ENCODE peak calls at places on chromosome 3, in seven cellular contexts. A is uterus; S is fibroblast of lung; X is CD8-positive, alpha-beta memory T cell; U is K562; D is ovary; E is bronchial epithelial cell. M is an unnamed sample. For H3K36me3, the result is how much of the 10 kb centered on the place peaks cover.

GRCh38 chr3:79002465-79003372 is 765.1 kb downstream of the ROBO1 start:
- DNase-seq in S (no peak), A (no peak), E (no peak), X (no peak), U (no peak), D (no peak), M (no peak)

GRCh38 chr3:177679568-177680441 is 482.5 kb upstream of the TBL1XR1 start:
- DNase-seq in D (no peak), U (no peak), X (no peak), A (peak), S (peak), E (no peak), M (no peak)

GRCh38 chr3:123365450-123366143 is 83.3 kb downstream of the ADCY5 start:
- DNase-seq in U (peak), X (no peak), A (no peak), D (no peak), S (no peak), E (peak), M (no peak)

GRCh38 chr3:72044231-72044935 is 259.4 kb upstream of the PROK2 start:
- DNase-seq in E (no peak), D (no peak), U (peak), X (no peak), S (peak), A (no peak), M (no peak)

GRCh38 chr3:40387001-40387894 is at the start of gene ENTPD3:
- DNase-seq in D (no peak), S (peak), A (no peak), U (peak), X (peak), E (peak), M (peak)

GRCh38 chr3:85592256-85592655 is 633.5 kb downstream of the CADM2 start:
- DNase-seq in D (no peak), X (no peak), U (no peak), A (no peak), E (no peak), S (peak), M (no peak)

GRCh38 chr3:156240642-156241041 is 120.3 kb downstream of the KCNAB1 start:
- DNase-seq in D (no peak), E (no peak), U (no peak), S (no peak), X (no peak), A (no peak), M (no peak)

GRCh38 chr3:48650723-48651122 is 12.0 kb downstream of the CELSR3 start:
- DNase-seq in D (no peak), A (no peak), U (no peak), X (no peak), E (no peak), S (no peak), M (no peak)

GRCh38 chr3:128784228-128784627 is 58.2 kb downstream of the RAB7A start:
- DNase-seq in A (no peak), X (no peak), U (peak), E (no peak), D (no peak), S (no peak), M (peak)

GRCh38 chr3:172142074-172143059 is 103.0 kb downstream of the FNDC3B start:
- DNase-seq in D (no peak), S (peak), X (no peak), A (no peak), E (peak), U (peak), M (no peak)

GRCh38 chr3:185561374-185561943 is 9.1 kb upstream of the LIPH start:
- DNase-seq in U (no peak), A (no peak), S (no peak), E (no peak), X (no peak), D (no peak), M (no peak)

GRCh38 chr3:56835626-56836025 is 33.9 kb upstream of the ARHGEF3 start:
- DNase-seq in U (no peak), S (peak), D (no peak), E (peak), X (no peak), A (no peak), M (no peak)

GRCh38 chr3:165206454-165207266 is 10.5 kb upstream of the SLITRK3 start:
- DNase-seq in A (peak), E (peak), X (no peak), D (peak), S (peak), U (peak), M (peak)

GRCh38 chr3:99502871-99503270 is 135.5 kb upstream of the COL8A1 start:
- DNase-seq in D (no peak), U (no peak), S (peak), E (peak), A (no peak), X (no peak), M (no peak)

GRCh38 chr3:112059497-112059896 is 25.0 kb downstream of the TMPRSS7 start:
- DNase-seq in E (no peak), X (no peak), D (no peak), S (no peak), U (no peak), A (no peak), M (no peak)

GRCh38 chr3:143750856-143751255 is 97.4 kb downstream of the SLC9A9 start:
- DNase-seq in U (no peak), S (no peak), D (no peak), E (no peak), A (no peak), X (no peak), M (no peak)

GRCh38 chr3:29410660-29411405 is 130.0 kb downstream of the RBMS3 start:
- DNase-seq in E (no peak), D (no peak), A (no peak), U (no peak), X (no peak), S (no peak), M (no peak)

GRCh38 chr3:184559336-184559735 is 2.2 kb upstream of the EPHB3 start:
- DNase-seq in E (no peak), S (no peak), D (no peak), A (no peak), X (no peak), U (no peak), M (no peak)

GRCh38 chr3:13005301-13005700 is 67.9 kb downstream of the IQSEC1 start:
- DNase-seq in U (no peak), X (no peak), D (no peak), E (no peak), S (no peak), A (no peak), M (no peak)
- H3K36me3 ChIP-seq in U (under half), X (under half), D (under half), E (under half), S (under half), A (under half), M (under half)

GRCh38 chr3:20038679-20039078 is 1.6 kb upstream of the KAT2B start:
- DNase-seq in X (no peak), S (no peak), D (no peak), E (no peak), A (no peak), U (no peak), M (peak)
- H3K36me3 ChIP-seq in X (under half), S (under half), D (under half), E (under half), A (under half), U (under half), M (under half)

GRCh38 chr3:125229707-125230106 is 17.2 kb upstream of the SLC12A8 start:
- DNase-seq in A (no peak), D (no peak), U (no peak), E (no peak), S (no peak), X (no peak), M (no peak)

GRCh38 chr3:125229168-125229567 is 16.6 kb upstream of the SLC12A8 start:
- DNase-seq in S (no peak), A (no peak), E (no peak), X (no peak), D (no peak), U (no peak), M (no peak)

GRCh38 chr3:125234831-125235230 is 22.3 kb upstream of the SLC12A8 start:
- DNase-seq in A (no peak), D (no peak), X (no peak), U (no peak), S (peak), E (no peak), M (no peak)

GRCh38 chr3:125232394-125232793 is 19.8 kb upstream of the SLC12A8 start:
- DNase-seq in D (no peak), E (peak), A (no peak), S (no peak), X (no peak), U (no peak), M (no peak)

DNA sequence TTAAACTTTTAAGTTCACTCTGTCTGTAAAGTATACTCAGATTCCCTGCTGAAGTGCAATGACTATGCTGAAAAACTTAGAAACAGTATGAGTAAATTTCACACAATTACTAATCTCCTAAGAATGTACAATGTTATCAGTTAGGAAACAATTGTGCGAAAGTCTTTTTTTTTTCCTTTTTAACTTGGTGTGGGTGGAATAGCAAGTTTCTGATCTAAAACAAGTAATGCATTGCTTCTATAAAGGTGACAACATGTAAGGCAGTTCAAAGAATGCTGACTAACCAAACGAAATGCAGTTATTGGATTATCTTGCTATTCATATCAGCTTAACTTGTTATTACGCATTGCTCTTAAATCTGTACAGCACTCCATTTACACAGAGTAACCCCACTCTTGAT is 19.3 kb upstream of the SLC12A8 start:
- DNase-seq in S (peak), D (no peak), A (no peak), U (no peak), E (peak), X (no peak), M (no peak)
- H3K36me3 ChIP-seq in S (under half), D (under half), A (under half), U (under half), E (under half), X (under half), M (under half)

GRCh38 chr3:31909455-31909854 is 71.6 kb downstream of the OSBPL10 start:
- DNase-seq in S (no peak), A (no peak), D (no peak), U (no peak), E (no peak), X (no peak), M (no peak)
- H3K36me3 ChIP-seq in S (under half), A (under half), D (under half), U (under half), E (under half), X (under half), M (under half)

DNA sequence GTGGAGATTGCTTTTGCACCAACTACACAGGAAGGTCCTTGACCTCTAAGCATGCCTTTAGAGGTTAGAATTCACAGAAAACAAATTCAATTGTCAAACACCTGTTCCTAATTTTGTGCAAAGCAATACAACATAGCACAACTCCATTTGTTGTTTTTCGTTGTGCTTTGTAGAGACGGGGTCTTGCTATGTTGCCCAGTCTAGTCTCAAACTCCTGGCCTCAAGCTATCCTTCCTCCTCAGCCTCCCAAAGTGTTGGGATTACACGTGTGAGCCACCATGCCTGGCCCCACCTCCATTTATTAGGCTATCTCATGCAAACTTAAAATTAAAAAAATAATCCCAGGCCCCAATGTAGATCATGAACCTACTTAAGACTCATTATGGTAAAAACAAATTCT is 6.0 kb downstream of the NCBP2 start:
- DNase-seq in E (no peak), U (no peak), S (no peak), X (no peak), A (no peak), D (no peak), M (no peak)
- H3K36me3 ChIP-seq in E (under half), U (half or more), S (under half), X (under half), A (under half), D (under half), M (under half)

GRCh38 chr3:70963412-70963811 is 620.1 kb downstream of the FOXP1 start:
- DNase-seq in U (no peak), E (no peak), D (no peak), A (no peak), S (peak), X (no peak), M (no peak)

DNA sequence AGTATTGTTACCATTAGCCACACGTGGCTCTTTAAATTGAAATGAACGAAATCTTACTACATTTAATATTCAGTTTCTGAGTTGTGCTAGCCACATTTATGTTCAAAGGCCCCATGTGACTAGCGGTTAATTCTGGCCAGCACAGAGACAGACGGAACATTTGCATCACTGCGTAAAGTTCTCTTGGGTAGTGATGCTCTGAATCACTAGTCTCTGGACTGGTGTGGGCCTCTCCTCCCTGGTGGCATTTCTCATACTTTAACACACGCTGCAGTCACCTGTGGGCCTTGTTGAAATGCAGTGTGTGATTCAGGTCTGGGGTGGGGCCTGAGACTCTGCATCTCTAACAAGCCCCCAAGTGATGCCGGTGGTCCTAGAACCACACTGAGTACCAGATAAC is 624.0 kb downstream of the FOXP1 start:
- DNase-seq in S (no peak), D (no peak), E (no peak), U (no peak), A (no peak), X (no peak), M (no peak)
- H3K36me3 ChIP-seq in S (under half), D (under half), E (under half), U (under half), A (under half), X (under half), M (under half)

GRCh38 chr3:52401551-52401950 is 43.4 kb downstream of the SEMA3G start:
- DNase-seq in X (no peak), A (no peak), D (no peak), E (no peak), S (no peak), U (no peak), M (no peak)
- H3K36me3 ChIP-seq in X (under half), A (under half), D (under half), E (under half), S (under half), U (half or more), M (under half)

M was measured in naive thymus-derived CD4-positive, alpha-beta T cell.